ENCODE peak calls at places on chromosomes 11 and 22, in nine cellular contexts. U is lower lobe of right lung, P is stomach, B is colonic mucosa, J is A549, I is neural progenitor cell, V is dorsolateral prefrontal cortex, Y is tibial artery, A is A673. Q is an unnamed sample.

GRCh38 chr11:114354076-114354475 is 46.2 kb downstream of the C11orf71 start:
- DNase-seq in P (no peak), V (no peak), J (no peak), I (no peak), Y (no peak), A (peak), U (no peak), B (no peak), Q (no peak)

GRCh38 chr11:57432714-57433163 is 5.8 kb upstream of the SLC43A3 start:
- DNase-seq in U (peak), B (no peak), P (no peak), Y (no peak), A (no peak), J (no peak), V (no peak), I (no peak), Q (peak)

GRCh38 chr11:15839061-15839460 is 517.3 kb downstream of the SOX6 start:
- DNase-seq in J (no peak), B (no peak), A (no peak), I (no peak), Y (no peak), P (no peak), U (no peak), V (no peak), Q (no peak)

GRCh38 chr11:833114-833791 is 501 bp downstream of the CD151 start:
- DNase-seq in U (peak), B (peak), P (peak), I (peak), J (no peak), Y (no peak), V (no peak), A (peak), Q (peak)

GRCh38 chr11:77320351-77320750 is 18.9 kb upstream of the GDPD4 start:
- DNase-seq in J (no peak), Y (no peak), I (no peak), A (no peak), B (no peak), U (no peak), P (no peak), V (no peak), Q (no peak)

GRCh38 chr11:29093416-29093815 is 923.4 kb downstream of the KCNA4 start:
- DNase-seq in U (no peak), B (no peak), A (no peak), V (no peak), I (no peak), J (peak), Y (no peak), P (no peak), Q (no peak)

GRCh38 chr11:76662656-76663460 is 7.7 kb downstream of the LRRC32 start:
- DNase-seq in I (no peak), B (no peak), Y (peak), J (no peak), U (no peak), A (no peak), P (no peak), V (no peak), Q (no peak)

GRCh38 chr11:100561325-100561724 is 125.8 kb upstream of the ARHGAP42 start:
- DNase-seq in B (no peak), U (no peak), I (no peak), V (no peak), P (no peak), J (no peak), Y (no peak), A (no peak), Q (no peak)

GRCh38 chr11:33248416-33248957 is 8.7 kb upstream of the HIPK3 start:
- DNase-seq in U (no peak), I (no peak), A (no peak), J (no peak), V (no peak), P (no peak), Y (no peak), B (peak), Q (no peak)

GRCh38 chr11:17219016-17219415 is 11.2 kb upstream of the PIK3C2A start:
- DNase-seq in B (no peak), U (no peak), A (no peak), V (no peak), Y (no peak), P (no peak), I (no peak), J (no peak), Q (no peak)

GRCh38 chr11:125743681-125744080 is 2.4 kb upstream of the PATE1 start:
- DNase-seq in I (no peak), U (no peak), B (no peak), J (no peak), A (no peak), Y (no peak), V (no peak), P (no peak), Q (no peak)

GRCh38 chr11:16790484-16791240 is 52.2 kb downstream of the C11orf58 start:
- DNase-seq in J (no peak), A (no peak), I (no peak), U (no peak), Y (no peak), P (no peak), V (no peak), B (no peak), Q (no peak)

GRCh38 chr11:22510741-22511140 is 114.9 kb downstream of the FANCF start:
- DNase-seq in P (no peak), B (no peak), I (no peak), V (no peak), U (no peak), A (no peak), J (no peak), Y (no peak), Q (no peak)

GRCh38 chr11:27717801-27718229 is 17.6 kb upstream of the BDNF start:
- DNase-seq in I (peak), Y (no peak), J (no peak), B (no peak), V (no peak), A (no peak), U (no peak), P (no peak), Q (no peak)

GRCh38 chr11:12768731-12769673 is 94.8 kb downstream of the TEAD1 start:
- DNase-seq in A (no peak), Y (no peak), B (no peak), P (no peak), U (no peak), I (no peak), J (no peak), V (no peak), Q (no peak)

GRCh38 chr11:73753938-73754337 is 6.9 kb downstream of the RAB6A start:
- DNase-seq in U (no peak), P (no peak), V (no peak), A (no peak), Y (no peak), B (no peak), J (no peak), I (no peak), Q (no peak)

GRCh38 chr11:94553938-94554337 is 10.2 kb downstream of the FUT4 start:
- DNase-seq in A (no peak), P (peak), Y (no peak), J (no peak), I (no peak), B (no peak), U (no peak), V (no peak), Q (no peak)

GRCh38 chr22:29225422-29226090 is 19.9 kb downstream of the EMID1 start:
- DNase-seq in V (peak), U (no peak), Y (no peak), B (peak), J (no peak), I (no peak), A (no peak), P (no peak), Q (no peak)

GRCh38 chr22:49418943-49419342 is 408.7 kb downstream of the BRD1 start:
- DNase-seq in V (no peak), A (no peak), I (no peak), Y (no peak), U (no peak), J (no peak), P (no peak), B (no peak), Q (no peak)

GRCh38 chr11:76613901-76614300 is 56.6 kb downstream of the LRRC32 start:
- DNase-seq in P (no peak), J (no peak), U (no peak), Y (peak), A (no peak), I (no peak), B (no peak), V (no peak), Q (no peak)

GRCh38 chr22:49123621-49124192 is 704.0 kb downstream of the BRD1 start:
- DNase-seq in U (no peak), B (no peak), J (no peak), Y (no peak), A (no peak), P (no peak), I (no peak), V (no peak), Q (no peak)

GRCh38 chr22:25622011-25622410 is 57.5 kb downstream of the GRK3 start:
- DNase-seq in Y (no peak), V (no peak), B (no peak), J (no peak), A (no peak), P (no peak), I (no peak), U (no peak), Q (no peak)

GRCh38 chr11:69425444-69425843 is 56.0 kb upstream of the LINC01488 start:
- DNase-seq in I (no peak), V (no peak), B (no peak), U (no peak), A (no peak), J (no peak), Y (no peak), P (no peak), Q (no peak)

GRCh38 chr22:27422442-27422841 is 379.1 kb downstream of the MN1 start:
- DNase-seq in A (no peak), V (no peak), I (no peak), U (no peak), Y (no peak), B (no peak), J (no peak), P (no peak), Q (no peak)

GRCh38 chr11:2942872-2943710 is 13.9 kb upstream of the PHLDA2 start:
- DNase-seq in B (no peak), I (no peak), U (no peak), P (no peak), A (no peak), V (no peak), Y (no peak), J (no peak), Q (peak)

GRCh38 chr11:34158661-34159060 is 53.2 kb downstream of the NAT10 start:
- DNase-seq in I (no peak), P (no peak), U (no peak), Y (no peak), J (no peak), V (no peak), A (no peak), B (no peak), Q (no peak)

GRCh38 chr22:39401301-39401631 is 1.7 kb downstream of the TAB1 start:
- DNase-seq in B (no peak), V (no peak), Y (no peak), I (no peak), U (no peak), A (no peak), P (no peak), J (no peak), Q (no peak)

GRCh38 chr11:46121724-46122477 is 647 bp upstream of the PHF21A start:
- DNase-seq in P (peak), B (peak), V (peak), A (peak), J (peak), Y (peak), I (peak), U (peak), Q (peak)

GRCh38 chr11:81644239-81644840 is 1089.3 kb downstream of the FAM181B start:
- DNase-seq in P (no peak), A (peak), V (peak), B (no peak), J (peak), Y (no peak), U (no peak), I (peak), Q (no peak)

GRCh38 chr11:127996825-127997224 is 590.5 kb downstream of the ETS1 start:
- DNase-seq in J (no peak), A (no peak), P (no peak), I (no peak), U (no peak), B (no peak), V (no peak), Y (no peak), Q (no peak)

GRCh38 chr11:102155676-102156075 is 45.4 kb downstream of the YAP1 start:
- DNase-seq in J (no peak), B (no peak), P (no peak), V (no peak), I (no peak), A (no peak), U (no peak), Y (no peak), Q (no peak)

GRCh38 chr11:82903843-82904586 is 2.5 kb downstream of the DDIAS start:
- DNase-seq in A (no peak), V (no peak), Y (no peak), J (no peak), P (no peak), B (no peak), U (no peak), I (no peak), Q (no peak)

GRCh38 chr11:75011357-75011756 is 22.6 kb downstream of the NEU3 start:
- DNase-seq in J (no peak), B (no peak), P (no peak), A (no peak), V (no peak), Y (no peak), U (no peak), I (no peak), Q (no peak)

GRCh38 chr11:75013051-75013450 is 24.3 kb downstream of the NEU3 start:
- DNase-seq in I (no peak), B (no peak), U (no peak), Y (no peak), V (no peak), A (no peak), P (no peak), J (no peak), Q (no peak)

GRCh38 chr11:75011872-75012271 is 23.1 kb downstream of the NEU3 start:
- DNase-seq in A (no peak), B (no peak), U (no peak), J (no peak), P (no peak), Y (no peak), V (no peak), I (no peak), Q (no peak)

GRCh38 chr11:75014129-75014528 is 25.4 kb downstream of the NEU3 start:
- DNase-seq in J (no peak), V (peak), Y (no peak), I (no peak), A (no peak), U (no peak), B (no peak), P (no peak), Q (no peak)
- TF ChIP-seq CTCF in J (no peak), V (no peak), Y (no peak), I (no peak), A (no peak), U (no peak), B (no peak), P (no peak), Q (no peak)

GRCh38 chr22:17086301-17086700 is 1.5 kb downstream of the IL17RA start:
- DNase-seq in A (no peak), U (no peak), V (no peak), Y (peak), I (no peak), P (no peak), B (no peak), J (no peak), Q (no peak)
- H3K27ac ChIP-seq in A (no peak), U (peak), V (no peak), Y (no peak), I (no peak), P (peak), B (no peak), J (no peak), Q (no peak)

GRCh38 chr11:116233581-116233980 is 539.2 kb downstream of the BUD13 start:
- DNase-seq in A (no peak), B (no peak), Y (no peak), U (no peak), I (no peak), J (no peak), V (no peak), P (no peak), Q (no peak)
- H3K4me3 ChIP-seq in A (no peak), B (no peak), Y (no peak), U (no peak), I (no peak), J (no peak), V (no peak), P (no peak), Q (no peak)

GRCh38 chr11:104151404-104152204 is 12.3 kb downstream of the PDGFD start:
- DNase-seq in Y (no peak), A (peak), P (no peak), I (no peak), J (no peak), B (no peak), U (no peak), V (no peak), Q (no peak)
- TF ChIP-seq CTCF in Y (peak), A (peak), P (peak), I (peak), J (no peak), B (no peak), U (peak), V (peak), Q (no peak)

GRCh38 chr11:119368121-119369034 is 13.1 kb downstream of the USP2 start:
- DNase-seq in Y (peak), B (peak), A (peak), J (no peak), V (no peak), I (peak), P (peak), U (no peak), Q (no peak)
- H3K27ac ChIP-seq in Y (peak), B (peak), A (peak), J (peak), V (peak), I (no peak), P (peak), U (peak), Q (no peak)

GRCh38 chr11:8384199-8384821 is 120.6 kb upstream of the LMO1 start:
- DNase-seq in Y (no peak), U (peak), V (no peak), J (no peak), B (no peak), I (peak), P (peak), A (peak), Q (no peak)
- H3K4me3 ChIP-seq in Y (no peak), U (no peak), V (no peak), J (no peak), B (no peak), I (no peak), P (no peak), A (no peak), Q (no peak)

DNA sequence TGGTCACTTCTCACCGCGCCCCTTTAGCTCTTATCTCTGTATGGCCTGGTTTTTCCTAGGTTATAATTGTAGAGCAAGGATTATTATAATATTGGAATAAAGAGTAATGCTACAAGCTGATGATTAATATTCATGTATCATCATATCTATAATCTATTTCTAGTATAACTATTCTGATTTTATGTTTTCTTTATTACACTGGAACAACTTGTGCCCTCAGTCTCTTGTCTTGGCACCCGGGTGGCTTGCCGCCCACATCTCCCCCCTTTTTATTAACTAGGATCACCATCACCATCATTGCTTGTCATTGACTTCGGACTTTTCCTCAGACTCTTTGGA is 11.0 kb downstream of the OR52K1 start:
- DNase-seq in Y (no peak), B (no peak), U (no peak), P (no peak), A (no peak), V (no peak), I (no peak), J (no peak), Q (no peak)
- TF ChIP-seq CTCF in Y (no peak), B (peak), U (peak), P (no peak), A (no peak), V (no peak), I (no peak), J (peak), Q (no peak)

DNA sequence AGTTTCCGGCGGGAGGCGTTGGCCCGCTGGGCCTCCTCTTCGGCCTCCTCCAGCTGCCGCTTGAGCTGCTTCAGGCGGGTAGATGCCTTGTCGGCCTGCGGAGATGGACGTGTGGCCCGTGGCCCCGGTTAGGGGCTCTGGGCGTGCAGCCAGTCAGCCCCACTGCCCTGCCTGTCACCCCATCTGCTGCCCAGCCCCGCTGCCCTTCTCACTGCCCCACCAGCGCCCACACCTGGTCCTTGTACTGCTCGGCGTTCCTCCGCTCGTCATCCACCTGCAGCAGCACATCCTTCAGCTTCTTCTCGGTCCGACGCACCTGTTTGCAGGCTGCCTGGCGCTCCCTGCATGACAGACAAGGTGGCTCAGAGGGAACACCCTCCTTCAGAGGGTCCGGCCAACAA is 31.2 kb downstream of the APOL1 start:
- DNase-seq in P (no peak), U (no peak), A (no peak), J (no peak), Y (peak), I (no peak), V (no peak), B (no peak), Q (no peak)
- H3K27ac ChIP-seq in P (no peak), U (no peak), A (no peak), J (no peak), Y (no peak), I (no peak), V (no peak), B (no peak), Q (no peak)